ENCODE peak calls at places on chromosome 12, in ten cellular contexts. A is left colon; E is iPS-NIHi11; U is stimulated activated CD4-positive, alpha-beta T cell treated with anti-CD3 and anti-CD28 coated beads, Interleukin-12 subunit alpha, Interleukin-12 subunit beta, amount 100 ng/mL, for 4 hours; F is AG20443; W is NCI-H1417; V is gastrocnemius medialis; Q is NCI-H524; T is occipital lobe; H is EH. N is an unnamed sample.

GRCh38 chr12:124774462-124775167 is 89.0 kb downstream of the SCARB1 start:
- DNase-seq in H (peak), T (peak), W (no peak), U (peak), E (no peak), V (peak), F (peak), Q (no peak), A (no peak), N (peak)

GRCh38 chr12:104457746-104458644 is 1.2 kb downstream of the CHST11 start:
- DNase-seq in E (peak), U (peak), T (no peak), A (no peak), Q (no peak), H (peak), V (no peak), W (peak), F (peak), N (peak)

GRCh38 chr12:88805286-88805685 is 225.0 kb upstream of the KITLG start:
- DNase-seq in T (no peak), F (peak), A (no peak), Q (no peak), V (no peak), U (no peak), W (no peak), H (peak), E (no peak), N (no peak)

GRCh38 chr12:15684896-15685658 is 104.1 kb downstream of the EPS8 start:
- DNase-seq in W (no peak), F (peak), A (no peak), V (no peak), H (peak), E (no peak), T (no peak), U (no peak), Q (no peak), N (no peak)

GRCh38 chr12:19036673-19037357 is 92.7 kb upstream of the PLEKHA5 start:
- DNase-seq in V (no peak), A (no peak), W (no peak), H (peak), T (no peak), F (no peak), U (no peak), Q (no peak), E (no peak), N (no peak)

GRCh38 chr12:8612629-8613028 is at the start of gene AICDA:
- DNase-seq in H (no peak), W (no peak), Q (no peak), V (no peak), A (no peak), E (no peak), F (no peak), U (no peak), T (no peak), N (no peak)

GRCh38 chr12:13175499-13175898 is 21.0 kb upstream of the EMP1 start:
- DNase-seq in V (no peak), Q (no peak), U (no peak), T (no peak), F (peak), H (peak), E (peak), W (no peak), A (no peak), N (no peak)

GRCh38 chr12:11397366-11397765 is 2.0 kb upstream of the PRB2 start:
- DNase-seq in A (no peak), T (no peak), U (no peak), W (no peak), V (no peak), Q (no peak), F (no peak), H (no peak), E (no peak), N (no peak)